ENCODE peak calls at places on chromosomes 1 and 21, in seven cellular contexts. B is spleen, T is body of pancreas, Y is suprapubic skin, V is IMR-90, X is prostate gland, O is ovary. S is an unnamed sample.

GRCh38 chr1:234716907-234717375 is 107.0 kb upstream of the IRF2BP2 start:
- DNase-seq in T (no peak), Y (no peak), O (no peak), X (no peak), B (no peak), V (no peak), S (no peak)

GRCh38 chr1:234230414-234230862 is 142.8 kb upstream of the COA6 start:
- DNase-seq in Y (no peak), X (no peak), T (no peak), V (no peak), B (no peak), O (no peak), S (no peak)

GRCh38 chr1:231606712-231607111 is 19.9 kb upstream of the DISC1 start:
- DNase-seq in X (no peak), O (no peak), B (no peak), V (peak; percentile 43), T (no peak), Y (no peak), S (no peak)

GRCh38 chr1:78370779-78371482 is 119.8 kb upstream of the PTGFR start:
- DNase-seq in Y (no peak), X (no peak), B (no peak), T (no peak), O (no peak), V (peak; percentile 89), S (no peak)

GRCh38 chr1:176903474-176903873 is 261.0 kb downstream of the ASTN1 start:
- DNase-seq in B (no peak), Y (no peak), O (no peak), T (no peak), X (no peak), V (peak; percentile 37), S (no peak)

GRCh38 chr1:5297199-5297877 is 642.9 kb downstream of the AJAP1 start:
- DNase-seq in T (peak; percentile 82), B (no peak), X (no peak), V (no peak), O (peak; percentile 58), Y (no peak), S (peak; percentile 17)

GRCh38 chr1:3028531-3029282 is 7.4 kb downstream of the ACTRT2 start:
- DNase-seq in O (no peak), Y (peak; percentile 50), T (no peak), V (no peak), B (peak; percentile 58), X (no peak), S (no peak)

GRCh38 chr1:71656902-71657301 is 576.1 kb upstream of the ZRANB2 start:
- DNase-seq in X (no peak), Y (no peak), V (peak; percentile 50), B (no peak), T (no peak), O (no peak), S (no peak)

GRCh38 chr1:160400646-160401486 is 502 bp downstream of the VANGL2 start:
- DNase-seq in X (peak; percentile 31), Y (no peak), V (no peak), O (peak; percentile 51), T (peak; percentile 13), B (no peak), S (no peak)

GRCh38 chr21:16081304-16081703 is 351.5 kb downstream of the USP25 start:
- DNase-seq in B (no peak), X (no peak), O (no peak), V (no peak), T (no peak), Y (no peak), S (no peak)

GRCh38 chr21:16084776-16085364 is 355.1 kb downstream of the USP25 start:
- DNase-seq in X (no peak), Y (peak; percentile 80), V (peak; percentile 70), B (no peak), T (peak; percentile 14), O (no peak), S (peak; percentile 76)

GRCh38 chr21:16085436-16085835 is 355.7 kb downstream of the USP25 start:
- DNase-seq in Y (no peak), T (no peak), B (no peak), O (no peak), X (no peak), V (peak; percentile 39), S (no peak)

GRCh38 chr21:16079830-16080229 is 350.0 kb downstream of the USP25 start:
- DNase-seq in O (no peak), Y (no peak), X (peak; percentile 42), B (no peak), T (no peak), V (peak; percentile 81), S (no peak)

GRCh38 chr21:16082038-16082816 is 352.4 kb downstream of the USP25 start:
- DNase-seq in O (no peak), Y (no peak), B (no peak), V (peak; percentile 22), T (no peak), X (no peak), S (no peak)
- TF ChIP-seq CTCF in O (peak; percentile 36), Y (peak; percentile 12), B (peak; percentile 51), V (peak; percentile 50), T (peak; percentile 66), X (peak; percentile 47), S (peak; percentile 17)

GRCh38 chr1:51518730-51519047 is 377 bp downstream of the EPS15 start:
- DNase-seq in V (peak; percentile 13), X (peak; percentile 43), Y (peak; percentile 85), B (peak; percentile 94), T (peak; percentile 76), O (peak; percentile 51), S (peak; percentile 48)

GRCh38 chr1:51517361-51518032 is 1.6 kb downstream of the EPS15 start:
- DNase-seq in Y (no peak), X (peak; percentile 23), V (peak; percentile 11), T (peak; percentile 11), B (no peak), O (no peak), S (no peak)

GRCh38 chr1:51516639-51517158 is 2.4 kb downstream of the EPS15 start:
- DNase-seq in Y (no peak), O (no peak), T (no peak), B (no peak), V (peak; percentile 13), X (no peak), S (no peak)

GRCh38 chr1:51519048-51519856 is at the start of gene EPS15:
- DNase-seq in B (peak; percentile 98), O (peak; percentile 85), X (peak; percentile 90), Y (peak; percentile 93), T (peak; percentile 91), V (peak; percentile 67), S (peak; percentile 89)

GRCh38 chr1:51518033-51518729 is 885 bp downstream of the EPS15 start:
- DNase-seq in O (peak; percentile 37), V (peak; percentile 28), Y (peak; percentile 82), X (peak; percentile 46), T (peak; percentile 41), B (peak; percentile 85), S (peak; percentile 40)
- TF ChIP-seq POLR2A in O (no peak), V (no peak), Y (no peak), X (no peak), T (peak; percentile 32), B (no peak), S (no peak)

GRCh38 chr1:9909222-9910046 is 635 bp downstream of the CTNNBIP1 start:
- DNase-seq in T (peak; percentile 27), O (peak; percentile 31), B (peak; percentile 93), X (no peak), Y (peak; percentile 84), V (no peak), S (peak; percentile 48)

GRCh38 chr1:9905010-9905409 is 5.1 kb downstream of the CTNNBIP1 start:
- DNase-seq in Y (no peak), X (no peak), T (no peak), V (peak; percentile 50), O (no peak), B (no peak), S (no peak)

GRCh38 chr1:9906466-9906865 is 3.6 kb downstream of the CTNNBIP1 start:
- DNase-seq in O (no peak), B (no peak), T (no peak), V (no peak), Y (no peak), X (no peak), S (no peak)

GRCh38 chr1:9908846-9909221 is 1.2 kb downstream of the CTNNBIP1 start:
- DNase-seq in X (no peak), O (no peak), B (no peak), T (no peak), Y (no peak), V (no peak), S (no peak)

DNA sequence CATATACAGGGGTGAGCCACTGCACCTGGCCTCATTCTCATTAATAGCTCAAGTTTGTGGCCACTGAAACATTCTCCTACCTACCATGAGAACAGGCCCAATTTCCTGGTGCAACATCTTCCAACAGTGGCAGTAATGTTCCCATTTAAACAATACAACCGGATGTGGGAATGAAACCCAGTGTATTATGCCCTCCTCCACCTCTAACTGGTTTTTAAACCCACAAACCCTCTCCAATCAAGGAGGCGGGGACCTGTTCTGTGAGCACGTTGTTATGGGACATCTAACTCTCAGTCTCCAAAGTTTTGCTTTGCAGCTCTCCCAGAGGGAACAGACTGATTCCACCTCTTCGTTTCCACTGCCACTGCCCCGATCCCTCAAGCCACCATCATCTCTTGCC is 2.6 kb downstream of the CTNNBIP1 start:
- DNase-seq in X (peak; percentile 53), V (no peak), T (no peak), O (no peak), B (no peak), Y (no peak), S (no peak)
- H3K27ac ChIP-seq in X (peak overlapping the region; percentile 86), V (no peak overlapping the region), T (no peak overlapping the region), O (no peak overlapping the region), B (no peak overlapping the region), Y (peak overlapping the region; percentile 97), S (no peak overlapping the region)

DNA sequence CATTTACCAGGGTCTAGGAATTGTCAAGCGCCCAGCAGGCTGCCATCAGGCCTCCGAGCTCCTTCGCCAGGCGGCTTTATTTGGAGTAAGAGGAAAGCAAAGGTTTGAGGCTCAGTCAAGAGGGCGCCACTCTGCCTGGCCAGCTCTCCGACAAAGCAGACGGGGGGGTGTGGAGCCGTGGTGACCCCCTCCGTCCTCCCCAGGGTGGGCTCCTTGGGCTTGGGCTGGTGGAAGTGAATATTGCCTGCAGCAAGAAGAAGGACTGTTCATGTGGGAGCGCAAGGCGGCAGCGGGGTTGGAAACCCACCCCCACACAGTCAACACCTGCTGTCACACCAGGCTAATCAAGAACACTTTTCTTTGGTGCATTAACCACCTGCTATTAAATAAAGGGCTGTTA is 14.6 kb downstream of the EPHX1 start:
- DNase-seq in B (no peak), T (peak; percentile 46), X (no peak), Y (no peak), V (no peak), O (no peak), S (no peak)
- TF ChIP-seq CTCF in B (no peak), T (no peak), X (no peak), Y (no peak), V (no peak), O (no peak), S (no peak)

GRCh38 chr1:157138220-157139124 is at the start of gene ETV3:
- DNase-seq in T (peak; percentile 93), B (peak; percentile 97), V (peak; percentile 92), X (peak; percentile 92), Y (peak; percentile 94), O (peak; percentile 91), S (peak; percentile 91)
- TF ChIP-seq POLR2A in T (peak; percentile 94), B (no peak), V (peak; percentile 98), X (peak; percentile 95), Y (peak; percentile 85), O (peak; percentile 91), S (peak; percentile 94)

S was measured in uterus.